ENCODE peak calls at places on chromosomes 2 and 18, in four cellular contexts. G, S, P and Q are unnamed samples.

GRCh38 chr2:4507706-4508105 is 804.3 kb downstream of the DCDC2C start:
- DNase-seq in S (no peak), G (no peak), P (peak; percentile 3), Q (no peak)

GRCh38 chr2:190841707-190842505 is 38.7 kb upstream of the GLS start:
- DNase-seq in S (no peak), P (no peak), G (no peak), Q (no peak)

GRCh38 chr2:1886405-1886992 is 142.2 kb upstream of the PXDN start:
- DNase-seq in G (peak; percentile 71), S (peak; percentile 16), P (peak; percentile 80), Q (peak; percentile 37)

GRCh38 chr2:199219551-199219950 is 238.2 kb downstream of the SATB2 start:
- DNase-seq in G (no peak), S (no peak), P (no peak), Q (no peak)

GRCh38 chr18:23883277-23883790 is 131.2 kb upstream of the TTC39C start:
- DNase-seq in S (no peak), P (no peak), G (no peak), Q (no peak)

GRCh38 chr18:36735130-36735529 is 93.7 kb downstream of the TPGS2 start:
- DNase-seq in P (no peak), G (no peak), S (no peak), Q (no peak)

GRCh38 chr18:50128506-50129271 is 66.3 kb downstream of the MYO5B start:
- DNase-seq in P (no peak), G (no peak), S (no peak), Q (no peak)

GRCh38 chr2:223887127-223887526 is 49.7 kb upstream of the AP1S3 start:
- DNase-seq in S (no peak), P (no peak), G (no peak), Q (no peak)

GRCh38 chr18:45357681-45358470 is 257.4 kb upstream of the SLC14A2 start:
- DNase-seq in P (no peak), G (no peak), S (no peak), Q (no peak)

GRCh38 chr2:10523406-10524189 is 75.5 kb upstream of the ODC1 start:
- DNase-seq in S (no peak), G (peak; percentile 30), P (no peak), Q (no peak)

GRCh38 chr2:241224068-241224850 is 35.8 kb downstream of the ANO7 start:
- DNase-seq in G (no peak), P (peak; percentile 46), S (no peak), Q (no peak)

GRCh38 chr2:65661980-65662653 is 229.7 kb upstream of the SPRED2 start:
- DNase-seq in P (peak; percentile 10), G (no peak), S (no peak), Q (no peak)

GRCh38 chr18:39624934-39625333 is 2059.3 kb upstream of the CELF4 start:
- DNase-seq in S (no peak), P (peak; percentile 90), G (no peak), Q (no peak)

GRCh38 chr18:67805261-67805660 is 288.7 kb upstream of the DSEL start:
- DNase-seq in P (peak; percentile 53), G (no peak), S (no peak), Q (no peak)

GRCh38 chr2:150495993-150496627 is 8.6 kb upstream of the RND3 start:
- DNase-seq in P (no peak), S (no peak), G (no peak), Q (no peak)

GRCh38 chr2:146927080-146927714 is 917.6 kb upstream of the ACVR2A start:
- DNase-seq in G (no peak), P (peak; percentile 86), S (no peak), Q (no peak)

GRCh38 chr2:158953454-158953853 is 15.0 kb upstream of the TANC1 start:
- DNase-seq in G (no peak), P (no peak), S (no peak), Q (no peak)

GRCh38 chr2:16417711-16418110 is 247.9 kb downstream of the CYRIA start:
- DNase-seq in S (no peak), P (no peak), G (no peak), Q (no peak)

GRCh38 chr2:120398961-120399888 is 53.3 kb downstream of the INHBB start:
- DNase-seq in G (peak; percentile 90), S (no peak), P (no peak), Q (no peak)

GRCh38 chr2:95056461-95057459 is 31.3 kb downstream of the MAL start:
- DNase-seq in G (no peak), S (no peak), P (no peak), Q (no peak)

GRCh38 chr18:61738488-61738887 is 154.3 kb downstream of the RNF152 start:
- DNase-seq in P (no peak), S (no peak), G (no peak), Q (no peak)

GRCh38 chr2:169172076-169172735 is 102.8 kb downstream of the DHRS9 start:
- DNase-seq in P (peak; percentile 22), G (no peak), S (no peak), Q (no peak)

GRCh38 chr2:27713201-27713600 is 49.5 kb downstream of the SLC4A1AP start:
- DNase-seq in S (no peak), P (no peak), G (no peak), Q (no peak)

GRCh38 chr2:84881581-84882414 is 914 bp upstream of the TRABD2A start:
- DNase-seq in S (peak; percentile 83), G (peak; percentile 78), P (peak; percentile 92), Q (peak; percentile 75)

GRCh38 chr2:20567159-20567925 is 83.6 kb downstream of the HS1BP3 start:
- DNase-seq in P (peak; percentile 91), G (no peak), S (no peak), Q (no peak)

GRCh38 chr2:231642631-231643493 is 50.2 kb downstream of the TEX44 start:
- DNase-seq in G (peak; percentile 90), P (no peak), S (peak; percentile 21), Q (peak; percentile 36)

GRCh38 chr2:181656450-181657261 is at the start of gene CERKL:
- DNase-seq in P (peak; percentile 82), G (no peak), S (no peak), Q (no peak)

GRCh38 chr18:11713756-11714155 is 24.7 kb downstream of the GNAL start:
- DNase-seq in S (no peak), P (peak; percentile 78), G (no peak), Q (no peak)

GRCh38 chr2:1140389-1141003 is 189.8 kb downstream of the SNTG2 start:
- DNase-seq in G (no peak), P (peak; percentile 70), S (peak; percentile 40), Q (peak; percentile 30)

DNA sequence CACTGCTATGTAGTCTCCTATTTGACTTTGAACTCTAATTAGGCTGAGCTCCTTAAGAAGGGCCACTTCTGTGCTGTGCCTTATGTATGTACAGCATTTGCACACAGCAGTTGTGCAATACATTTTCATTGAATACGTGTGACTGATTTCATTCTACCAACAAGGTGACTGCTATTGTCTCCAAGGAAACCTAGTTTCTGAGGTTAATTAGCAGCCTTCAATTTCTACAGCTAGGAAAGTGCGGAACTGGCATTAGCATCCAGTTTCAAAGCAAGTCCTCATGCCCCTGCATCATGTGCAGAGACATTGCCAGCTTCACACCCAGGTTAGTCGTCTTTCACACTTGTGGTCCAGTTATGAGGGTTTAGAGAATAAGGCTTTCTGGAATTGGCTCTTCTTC is 58.6 kb downstream of the NCK2 start:
- DNase-seq in P (no peak), G (no peak), S (no peak), Q (no peak)
- H3K4me3 ChIP-seq in P (no peak overlapping the region), G (no peak overlapping the region), S (no peak overlapping the region), Q (no peak overlapping the region)

DNA sequence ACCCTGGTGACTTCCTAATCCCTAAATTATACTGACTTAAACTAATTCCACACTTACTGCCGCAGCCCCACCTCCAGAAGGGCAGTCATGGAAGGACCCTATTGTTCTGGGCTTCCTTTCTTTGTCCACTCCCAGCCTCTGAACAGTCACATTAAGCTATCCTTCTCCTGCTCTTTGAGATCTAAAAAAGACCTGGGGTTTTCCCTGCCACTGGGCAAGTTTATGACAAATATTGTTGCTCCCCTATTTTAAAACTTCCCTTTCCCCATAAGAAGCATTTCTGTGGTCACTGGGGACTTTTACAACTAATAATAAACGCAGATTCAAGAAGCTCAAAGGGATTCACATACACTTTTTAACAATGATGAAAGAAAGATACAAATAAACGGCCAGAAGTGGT is 47.2 kb upstream of the XPO1 start:
- DNase-seq in S (no peak), G (no peak), P (no peak), Q (no peak)
- H3K4me3 ChIP-seq in S (no peak overlapping the region), G (no peak overlapping the region), P (no peak overlapping the region), Q (no peak overlapping the region)

DNA sequence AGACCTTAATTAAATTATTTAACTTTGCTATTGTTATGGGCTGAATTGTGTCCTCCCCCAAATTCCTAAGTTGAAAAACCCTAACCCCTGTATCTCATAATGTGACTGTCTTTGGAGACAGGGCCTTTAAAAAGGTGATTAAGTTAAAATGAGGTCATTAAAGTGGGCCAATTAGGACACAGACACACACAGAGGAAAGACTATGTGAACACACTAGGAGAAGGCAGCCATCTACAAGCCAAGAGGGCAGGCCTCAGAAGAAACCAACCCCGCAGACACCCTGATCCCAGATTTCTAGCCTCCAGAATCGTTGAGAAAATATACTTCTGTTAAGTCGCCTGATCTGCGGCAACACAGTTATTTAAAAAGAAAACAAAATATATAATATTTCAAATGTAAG is 6.4 kb downstream of the STK17B start:
- DNase-seq in P (no peak), G (no peak), S (no peak), Q (no peak)
- H3K4me3 ChIP-seq in P (no peak overlapping the region), G (no peak overlapping the region), S (peak overlapping the region; percentile 49), Q (no peak overlapping the region)

GRCh38 chr18:79764131-79764530 is 33.6 kb upstream of the KCNG2 start:
- DNase-seq in P (no peak), S (no peak), G (peak; percentile 12), Q (no peak)

GRCh38 chr18:79760348-79760747 is 37.4 kb upstream of the KCNG2 start:
- DNase-seq in G (no peak), S (no peak), P (no peak), Q (no peak)

GRCh38 chr18:79756826-79757225 is 40.9 kb upstream of the KCNG2 start:
- DNase-seq in P (no peak), G (peak; percentile 33), S (no peak), Q (no peak)

GRCh38 chr18:79763407-79763806 is 34.3 kb upstream of the KCNG2 start:
- DNase-seq in P (no peak), S (no peak), G (peak; percentile 6), Q (no peak)

GRCh38 chr18:79760881-79761280 is 36.9 kb upstream of the KCNG2 start:
- DNase-seq in S (no peak), G (no peak), P (no peak), Q (peak; percentile 72)
- H3K4me3 ChIP-seq in S (no peak overlapping the region), G (no peak overlapping the region), P (no peak overlapping the region), Q (no peak overlapping the region)

GRCh38 chr2:237414056-237414661 is at the start of gene COL6A3:
- DNase-seq in G (no peak), S (no peak), P (no peak), Q (no peak)
- H3K4me3 ChIP-seq in G (peak within 1 kb of the TSS; percentile 73), S (no peak within 1 kb of the TSS), P (no peak within 1 kb of the TSS), Q (no peak within 1 kb of the TSS)

DNA sequence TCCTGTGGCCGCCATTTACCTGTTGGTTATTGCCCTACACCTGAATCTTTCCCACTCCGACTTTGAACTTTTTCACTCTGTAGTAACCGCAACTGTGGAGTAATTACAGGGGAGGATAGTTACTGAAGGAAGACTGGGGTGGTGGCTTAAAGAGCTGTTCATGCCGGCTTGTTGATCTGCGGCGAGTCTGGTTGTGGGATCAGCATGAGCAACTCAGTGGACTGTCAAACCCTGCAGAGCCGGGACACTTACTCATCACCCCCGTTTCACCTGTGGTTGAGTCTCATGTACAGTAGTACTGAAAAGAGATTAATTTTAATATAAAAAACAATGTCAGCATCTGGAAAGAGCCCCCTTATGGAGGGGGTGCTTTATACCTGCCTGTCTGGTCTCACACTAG is 2.1 kb downstream of the ASB1 start:
- DNase-seq in S (no peak), P (no peak), G (no peak), Q (no peak)
- H3K4me3 ChIP-seq in S (no peak overlapping the region), P (no peak overlapping the region), G (no peak overlapping the region), Q (no peak overlapping the region)

GRCh38 chr2:112834379-112835014 is 2.1 kb downstream of the IL1B start:
- DNase-seq in S (no peak), P (no peak), G (no peak), Q (peak; percentile 14)
- H3K4me3 ChIP-seq in S (no peak overlapping the region), P (no peak overlapping the region), G (no peak overlapping the region), Q (no peak overlapping the region)